ENCODE peak calls at places on chromosomes 2 and 18, in four cellular contexts. C, Q, X and A are unnamed samples.

GRCh38 chr2:25494626-25495025 is 152.9 kb upstream of the DNMT3A start:
- DNase-seq in C (no peak), Q (peak), X (no peak), A (no peak)

GRCh38 chr2:70467831-70468810 is 85.5 kb downstream of the TGFA start:
- DNase-seq in X (no peak), Q (no peak), C (no peak), A (no peak)

GRCh38 chr2:54457326-54458023 is 1.3 kb downstream of the SPTBN1 start:
- DNase-seq in C (peak), Q (peak), X (peak), A (no peak)

GRCh38 chr2:85248741-85249524 is 78.9 kb downstream of the TGOLN2 start:
- DNase-seq in Q (peak), X (no peak), C (no peak), A (no peak)

GRCh38 chr2:213007290-213007838 is 144.0 kb downstream of the IKZF2 start:
- DNase-seq in Q (no peak), X (no peak), C (no peak), A (no peak)

GRCh38 chr2:1556776-1557466 is 143.7 kb downstream of the TPO start:
- DNase-seq in C (no peak), Q (peak), X (no peak), A (no peak)

GRCh38 chr2:233061591-233062446 is 1.7 kb downstream of the INPP5D start:
- DNase-seq in C (no peak), Q (no peak), X (no peak), A (no peak)

GRCh38 chr2:85549095-85549494 is 10.1 kb downstream of the MAT2A start:
- DNase-seq in C (no peak), X (no peak), Q (no peak), A (no peak)

GRCh38 chr18:3693385-3693784 is 243.4 kb downstream of the TGIF1 start:
- DNase-seq in X (no peak), C (no peak), Q (no peak), A (no peak)

GRCh38 chr2:106831241-106831640 is 54.7 kb downstream of the ST6GAL2 start:
- DNase-seq in C (no peak), Q (no peak), X (no peak), A (no peak)

GRCh38 chr18:31401156-31402025 is 24.8 kb downstream of the DSG4 start:
- DNase-seq in Q (no peak), X (no peak), C (no peak), A (no peak)

GRCh38 chr18:9737814-9738160 is 29.7 kb downstream of the RAB31 start:
- DNase-seq in C (peak), Q (no peak), X (peak), A (no peak)

GRCh38 chr2:100821255-100821912 is 1.4 kb downstream of the NPAS2 start:
- DNase-seq in X (no peak), Q (no peak), C (no peak), A (no peak)